ENCODE peak calls at places on chromosomes 12 and 14, in four cellular contexts. One of them, this sample, is unnamed.

GRCh38 chr12:99435095-99435791 is 212.3 kb upstream of the GARIN6 start:
- DNase-seq in sigmoid colon: no peak
- DNase-seq in WERI-Rb-1: no peak
- DNase-seq in astrocyte of the spinal cord: no peak
- DNase-seq in this sample: no peak

GRCh38 chr12:51924551-51925399 is 17.5 kb downstream of the ACVRL1 start:
- DNase-seq in sigmoid colon: no peak
- DNase-seq in WERI-Rb-1: no peak
- DNase-seq in astrocyte of the spinal cord: no peak
- DNase-seq in this sample: peak

GRCh38 chr12:131784909-131785762 is 43.1 kb upstream of the MMP17 start:
- DNase-seq in sigmoid colon: peak
- DNase-seq in WERI-Rb-1: no peak
- DNase-seq in astrocyte of the spinal cord: peak
- DNase-seq in this sample: no peak

GRCh38 chr14:35222324-35222723 is 69.9 kb upstream of the PSMA6 start:
- DNase-seq in sigmoid colon: no peak
- DNase-seq in WERI-Rb-1: no peak
- DNase-seq in astrocyte of the spinal cord: no peak
- DNase-seq in this sample: no peak

GRCh38 chr12:47273191-47273626 is 193.4 kb upstream of the AMIGO2 start:
- DNase-seq in sigmoid colon: no peak
- DNase-seq in WERI-Rb-1: no peak
- DNase-seq in astrocyte of the spinal cord: no peak
- DNase-seq in this sample: no peak

GRCh38 chr12:100539209-100539608 is 34.3 kb upstream of the GAS2L3 start:
- DNase-seq in sigmoid colon: no peak
- DNase-seq in WERI-Rb-1: no peak
- DNase-seq in astrocyte of the spinal cord: peak
- DNase-seq in this sample: peak

GRCh38 chr12:26746315-26746714 is 86.7 kb downstream of the ITPR2 start:
- DNase-seq in sigmoid colon: no peak
- DNase-seq in WERI-Rb-1: no peak
- DNase-seq in astrocyte of the spinal cord: peak
- DNase-seq in this sample: no peak

GRCh38 chr14:61690982-61691381 is 4.3 kb upstream of the HIF1A start:
- DNase-seq in sigmoid colon: no peak
- DNase-seq in WERI-Rb-1: no peak
- DNase-seq in astrocyte of the spinal cord: peak
- DNase-seq in this sample: no peak

GRCh38 chr14:50932159-50932558 is 12.1 kb downstream of the PYGL start:
- DNase-seq in sigmoid colon: no peak
- DNase-seq in WERI-Rb-1: no peak
- DNase-seq in astrocyte of the spinal cord: no peak
- DNase-seq in this sample: no peak

GRCh38 chr12:50542448-50542847 is 37.7 kb downstream of the DIP2B start:
- DNase-seq in sigmoid colon: no peak
- DNase-seq in WERI-Rb-1: no peak
- DNase-seq in astrocyte of the spinal cord: peak
- DNase-seq in this sample: no peak

GRCh38 chr14:97388408-97388807 is 591.2 kb downstream of the VRK1 start:
- DNase-seq in sigmoid colon: no peak
- DNase-seq in WERI-Rb-1: no peak
- DNase-seq in astrocyte of the spinal cord: no peak
- DNase-seq in this sample: no peak

GRCh38 chr14:95516554-95517209 is at the start of gene SYNE3:
- DNase-seq in sigmoid colon: peak
- DNase-seq in WERI-Rb-1: no peak
- DNase-seq in astrocyte of the spinal cord: no peak
- DNase-seq in this sample: peak

GRCh38 chr14:61254803-61255526 is 26.2 kb downstream of the TMEM30B start:
- DNase-seq in sigmoid colon: no peak
- DNase-seq in WERI-Rb-1: no peak
- DNase-seq in astrocyte of the spinal cord: no peak
- DNase-seq in this sample: no peak

GRCh38 chr12:130556486-130557055 is 159.5 kb downstream of the RIMBP2 start:
- DNase-seq in sigmoid colon: no peak
- DNase-seq in WERI-Rb-1: no peak
- DNase-seq in astrocyte of the spinal cord: no peak
- DNase-seq in this sample: no peak

GRCh38 chr12:10574307-10574706 is 39.1 kb downstream of the MAGOHB start:
- DNase-seq in sigmoid colon: no peak
- DNase-seq in WERI-Rb-1: no peak
- DNase-seq in astrocyte of the spinal cord: no peak
- DNase-seq in this sample: no peak

GRCh38 chr14:103527408-103528157 is 1.4 kb upstream of the TRMT61A start:
- DNase-seq in sigmoid colon: no peak
- DNase-seq in WERI-Rb-1: no peak
- DNase-seq in astrocyte of the spinal cord: no peak
- DNase-seq in this sample: peak

GRCh38 chr12:118337194-118337838 is 35.4 kb downstream of the TAOK3 start:
- DNase-seq in sigmoid colon: no peak
- DNase-seq in WERI-Rb-1: no peak
- DNase-seq in astrocyte of the spinal cord: no peak
- DNase-seq in this sample: no peak

GRCh38 chr12:101490286-101490920 is 15.3 kb downstream of the SPIC start:
- DNase-seq in sigmoid colon: no peak
- DNase-seq in WERI-Rb-1: peak
- DNase-seq in astrocyte of the spinal cord: no peak
- DNase-seq in this sample: no peak

GRCh38 chr12:72574138-72574537 is 302.0 kb downstream of the TRHDE start:
- DNase-seq in sigmoid colon: no peak
- DNase-seq in WERI-Rb-1: no peak
- DNase-seq in astrocyte of the spinal cord: no peak
- DNase-seq in this sample: no peak

GRCh38 chr14:74140374-74140850 is 55.7 kb downstream of the LIN52 start:
- DNase-seq in sigmoid colon: peak
- DNase-seq in WERI-Rb-1: peak
- DNase-seq in astrocyte of the spinal cord: no peak
- DNase-seq in this sample: no peak

GRCh38 chr14:55794655-55795583 is 214.9 kb downstream of the KTN1 start:
- DNase-seq in sigmoid colon: no peak
- DNase-seq in WERI-Rb-1: no peak
- DNase-seq in astrocyte of the spinal cord: no peak
- DNase-seq in this sample: no peak

GRCh38 chr12:66903782-66904396 is 225.0 kb upstream of the GRIP1 start:
- DNase-seq in sigmoid colon: no peak
- DNase-seq in WERI-Rb-1: no peak
- DNase-seq in astrocyte of the spinal cord: no peak
- DNase-seq in this sample: no peak

GRCh38 chr12:124917135-124917840 is 2.8 kb upstream of the UBC start:
- DNase-seq in sigmoid colon: peak
- DNase-seq in WERI-Rb-1: peak
- DNase-seq in astrocyte of the spinal cord: peak
- DNase-seq in this sample: peak

GRCh38 chr12:31362759-31363415 is 36.9 kb upstream of the SINHCAF start:
- DNase-seq in sigmoid colon: no peak
- DNase-seq in WERI-Rb-1: peak
- DNase-seq in astrocyte of the spinal cord: no peak
- DNase-seq in this sample: peak

GRCh38 chr12:43856932-43857331 is 21.1 kb downstream of the TMEM117 start:
- DNase-seq in sigmoid colon: no peak
- DNase-seq in WERI-Rb-1: no peak
- DNase-seq in astrocyte of the spinal cord: no peak
- DNase-seq in this sample: no peak

GRCh38 chr12:110047297-110047940 is 903 bp downstream of the C12orf76 start:
- DNase-seq in sigmoid colon: no peak
- DNase-seq in WERI-Rb-1: no peak
- DNase-seq in astrocyte of the spinal cord: no peak
- DNase-seq in this sample: no peak

GRCh38 chr12:74537707-74538385 is at the start of gene ATXN7L3B:
- DNase-seq in sigmoid colon: peak
- DNase-seq in WERI-Rb-1: peak
- DNase-seq in astrocyte of the spinal cord: peak
- DNase-seq in this sample: peak

GRCh38 chr12:69415471-69416275 is 54.5 kb upstream of the FRS2 start:
- DNase-seq in sigmoid colon: peak
- DNase-seq in WERI-Rb-1: peak
- DNase-seq in astrocyte of the spinal cord: peak
- DNase-seq in this sample: peak

GRCh38 chr14:103087343-103087835 is 3.4 kb downstream of the LBHD2 start:
- DNase-seq in sigmoid colon: no peak
- DNase-seq in WERI-Rb-1: no peak
- DNase-seq in astrocyte of the spinal cord: no peak
- DNase-seq in this sample: no peak

GRCh38 chr12:15558915-15559528 is 230.2 kb downstream of the EPS8 start:
- DNase-seq in sigmoid colon: no peak
- DNase-seq in WERI-Rb-1: no peak
- DNase-seq in astrocyte of the spinal cord: peak
- DNase-seq in this sample: no peak

GRCh38 chr14:74698894-74699293 is 14.0 kb downstream of the AREL1 start:
- DNase-seq in sigmoid colon: no peak
- DNase-seq in WERI-Rb-1: no peak
- DNase-seq in astrocyte of the spinal cord: no peak
- DNase-seq in this sample: no peak

GRCh38 chr12:88419794-88420193 is 160.5 kb downstream of the KITLG start:
- DNase-seq in sigmoid colon: no peak
- DNase-seq in WERI-Rb-1: no peak
- DNase-seq in astrocyte of the spinal cord: no peak
- DNase-seq in this sample: no peak

GRCh38 chr12:78963439-78964222 is 99.1 kb downstream of the SYT1 start:
- DNase-seq in sigmoid colon: no peak
- DNase-seq in WERI-Rb-1: no peak
- DNase-seq in astrocyte of the spinal cord: peak
- DNase-seq in this sample: no peak

GRCh38 chr14:54048311-54048710 is 91.7 kb upstream of the BMP4 start:
- DNase-seq in sigmoid colon: no peak
- DNase-seq in WERI-Rb-1: no peak
- DNase-seq in astrocyte of the spinal cord: no peak
- DNase-seq in this sample: no peak

DNA sequence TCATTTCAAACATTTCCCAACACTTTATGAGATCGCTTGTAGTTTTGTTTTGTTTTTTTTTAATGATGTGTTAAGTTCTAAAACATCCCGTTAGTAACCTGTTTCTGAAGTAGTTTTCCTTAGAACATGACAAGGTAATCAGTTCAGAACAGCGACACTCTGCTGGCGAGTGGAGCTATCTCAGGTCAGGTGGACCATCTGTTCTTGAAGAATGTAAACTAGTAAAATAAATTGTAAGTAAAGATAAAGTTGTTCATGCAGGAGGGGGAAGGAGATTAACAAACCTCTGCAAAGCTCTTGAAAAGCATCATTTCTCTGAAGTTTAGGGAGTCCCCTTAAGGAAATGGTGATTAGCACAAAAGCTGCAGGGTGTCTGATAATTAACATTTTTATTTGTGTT is 71.9 kb upstream of the DACT1 start:
- DNase-seq in sigmoid colon: no peak
- DNase-seq in WERI-Rb-1: no peak
- DNase-seq in astrocyte of the spinal cord: no peak
- DNase-seq in this sample: no peak
- TF ChIP-seq CTCF in sigmoid colon: no peak
- TF ChIP-seq CTCF in WERI-Rb-1: no peak
- TF ChIP-seq CTCF in astrocyte of the spinal cord: no peak
- TF ChIP-seq CTCF in this sample: no peak

GRCh38 chr12:89648211-89648930 is 60.3 kb downstream of the ATP2B1 start:
- DNase-seq in sigmoid colon: no peak
- DNase-seq in WERI-Rb-1: no peak
- DNase-seq in astrocyte of the spinal cord: no peak
- DNase-seq in this sample: no peak
- TF ChIP-seq CTCF in sigmoid colon: no peak
- TF ChIP-seq CTCF in WERI-Rb-1: no peak
- TF ChIP-seq CTCF in astrocyte of the spinal cord: no peak
- TF ChIP-seq CTCF in this sample: no peak

GRCh38 chr12:87270894-87271293 is 758.3 kb downstream of the C12orf50 start:
- DNase-seq in sigmoid colon: no peak
- DNase-seq in WERI-Rb-1: no peak
- DNase-seq in astrocyte of the spinal cord: peak
- DNase-seq in this sample: no peak

GRCh38 chr12:87272846-87273245 is 756.4 kb downstream of the C12orf50 start:
- DNase-seq in sigmoid colon: no peak
- DNase-seq in WERI-Rb-1: no peak
- DNase-seq in astrocyte of the spinal cord: no peak
- DNase-seq in this sample: no peak

GRCh38 chr12:87280356-87280755 is 748.8 kb downstream of the C12orf50 start:
- DNase-seq in sigmoid colon: no peak
- DNase-seq in WERI-Rb-1: no peak
- DNase-seq in astrocyte of the spinal cord: no peak
- DNase-seq in this sample: peak

GRCh38 chr12:87274594-87275245 is 754.5 kb downstream of the C12orf50 start:
- DNase-seq in sigmoid colon: no peak
- DNase-seq in WERI-Rb-1: peak
- DNase-seq in astrocyte of the spinal cord: peak
- DNase-seq in this sample: no peak
- TF ChIP-seq CTCF in sigmoid colon: no peak
- TF ChIP-seq CTCF in WERI-Rb-1: peak
- TF ChIP-seq CTCF in astrocyte of the spinal cord: peak
- TF ChIP-seq CTCF in this sample: peak

GRCh38 chr14:23348297-23348655 is 4.4 kb downstream of the SLC22A17 start:
- DNase-seq in sigmoid colon: no peak
- DNase-seq in WERI-Rb-1: no peak
- DNase-seq in astrocyte of the spinal cord: no peak
- DNase-seq in this sample: peak

GRCh38 chr14:23344481-23344880 is 8.2 kb downstream of the SLC22A17 start:
- DNase-seq in sigmoid colon: no peak
- DNase-seq in WERI-Rb-1: no peak
- DNase-seq in astrocyte of the spinal cord: no peak
- DNase-seq in this sample: no peak

GRCh38 chr14:23346693-23347405 is 5.8 kb downstream of the SLC22A17 start:
- DNase-seq in sigmoid colon: no peak
- DNase-seq in WERI-Rb-1: no peak
- DNase-seq in astrocyte of the spinal cord: no peak
- DNase-seq in this sample: no peak

GRCh38 chr14:23347406-23348296 is 5.0 kb downstream of the SLC22A17 start:
- DNase-seq in sigmoid colon: no peak
- DNase-seq in WERI-Rb-1: no peak
- DNase-seq in astrocyte of the spinal cord: no peak
- DNase-seq in this sample: peak

DNA sequence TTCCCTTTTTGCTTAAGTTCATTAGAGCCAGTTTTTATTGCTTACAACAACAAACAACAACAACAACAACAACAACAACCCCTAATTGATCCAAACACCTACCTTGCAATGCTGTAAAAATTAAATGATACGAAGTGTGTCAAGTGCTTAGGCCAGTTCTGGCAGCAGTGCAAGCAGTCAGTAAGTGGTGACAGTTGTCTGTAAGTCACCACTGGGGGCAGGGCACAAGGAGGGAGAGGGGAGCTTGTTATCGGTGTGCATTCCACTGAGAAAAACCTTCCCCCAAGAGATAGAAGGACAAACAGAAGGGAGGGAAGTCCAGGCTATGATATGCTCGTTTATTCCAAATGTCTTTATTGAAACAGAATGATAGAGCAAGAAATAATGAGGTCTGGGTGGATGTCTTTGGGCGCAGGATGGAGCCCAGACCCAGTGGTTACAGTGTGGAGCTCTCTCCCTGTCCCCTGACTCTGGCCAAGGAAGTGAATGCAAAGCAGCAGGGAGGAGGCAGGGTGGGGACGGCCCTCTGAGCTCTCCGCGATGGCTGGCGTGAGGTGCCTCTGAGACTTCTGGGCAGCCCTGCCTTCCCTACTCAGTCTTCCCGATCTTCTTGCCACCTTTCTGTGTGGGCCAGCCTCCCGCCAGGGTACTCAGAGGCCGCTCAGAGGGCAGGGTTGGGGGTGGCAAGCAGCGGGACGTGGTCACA is 6.5 kb downstream of the SLC22A17 start:
- DNase-seq in sigmoid colon: no peak
- DNase-seq in WERI-Rb-1: peak
- DNase-seq in astrocyte of the spinal cord: no peak
- DNase-seq in this sample: no peak
- TF ChIP-seq CTCF in sigmoid colon: no peak
- TF ChIP-seq CTCF in WERI-Rb-1: peak
- TF ChIP-seq CTCF in astrocyte of the spinal cord: no peak
- TF ChIP-seq CTCF in this sample: no peak